ENCODE peak calls at places on chromosomes 16 and 17, in four cellular contexts. K, Y, W and X are unnamed samples.

GRCh38 chr17:17783825-17784598 is 52.8 kb downstream of the SREBF1 start:
- DNase-seq in W (no peak), Y (no peak), K (peak), X (peak)

GRCh38 chr17:9932481-9932880 is 27.4 kb upstream of the RCVRN start:
- DNase-seq in W (no peak), K (peak), Y (no peak), X (no peak)

GRCh38 chr17:4764612-4765011 is 7.1 kb upstream of the TM4SF5 start:
- DNase-seq in W (no peak), K (no peak), Y (no peak), X (no peak)

GRCh38 chr16:30658731-30659506 is 688 bp downstream of the FBRS start:
- DNase-seq in W (peak), Y (no peak), K (peak), X (peak)

GRCh38 chr17:80737106-80738019 is 192.7 kb downstream of the RPTOR start:
- DNase-seq in Y (no peak), K (no peak), W (no peak), X (no peak)

GRCh38 chr16:85094176-85094805 is 18.0 kb downstream of the CIBAR2 start:
- DNase-seq in K (no peak), W (no peak), Y (no peak), X (no peak)

GRCh38 chr16:77068402-77068801 is 122.6 kb upstream of the MON1B start:
- DNase-seq in W (no peak), K (no peak), Y (no peak), X (no peak)

GRCh38 chr16:839643-840408 is 39.3 kb upstream of the GNG13 start:
- DNase-seq in Y (no peak), W (no peak), K (no peak), X (no peak)

GRCh38 chr17:3978421-3979275 is 14.4 kb upstream of the ATP2A3 start:
- DNase-seq in Y (no peak), K (peak), W (no peak), X (no peak)

GRCh38 chr16:75481475-75481874 is 13.8 kb downstream of the CHST6 start:
- DNase-seq in W (no peak), K (no peak), Y (no peak), X (no peak)

GRCh38 chr17:55282379-55282702 is 17.6 kb downstream of the HLF start:
- DNase-seq in W (no peak), K (no peak), Y (no peak), X (no peak)

GRCh38 chr16:85955566-85955965 is 56.6 kb downstream of the IRF8 start:
- DNase-seq in W (no peak), K (no peak), Y (peak), X (no peak)

GRCh38 chr16:56340864-56341365 is 84.4 kb downstream of the AMFR start:
- DNase-seq in K (no peak), W (no peak), Y (no peak), X (no peak)

GRCh38 chr17:27239046-27239445 is 54.9 kb upstream of the WSB1 start:
- DNase-seq in K (no peak), Y (peak), W (no peak), X (no peak)

GRCh38 chr16:78962457-78962929 is 638.0 kb downstream of the MAF start:
- DNase-seq in K (no peak), W (no peak), Y (no peak), X (no peak)

GRCh38 chr17:46962374-46962790 is 16.7 kb downstream of the RPRML start:
- DNase-seq in Y (no peak), W (peak), K (peak), X (no peak)

GRCh38 chr16:73015612-73016487 is 32.1 kb downstream of the ZFHX3 start:
- DNase-seq in K (no peak), Y (no peak), W (no peak), X (no peak)

GRCh38 chr17:6072157-6072556 is 2.0 kb downstream of the WSCD1 start:
- DNase-seq in K (no peak), Y (no peak), W (peak), X (no peak)

GRCh38 chr16:78407191-78407590 is 307.7 kb downstream of the WWOX start:
- DNase-seq in W (no peak), K (no peak), Y (no peak), X (no peak)